ENCODE peak calls at places on chromosome 9, in six cellular contexts. T is IMR-90, J is H1, G is H9, V is mesenchymal stem cell, S is trophoblast cell. N is an unnamed sample.

GRCh38 chr9:132808645-132809044 is 69.4 kb downstream of the AK8 start:
- DNase-seq in V (no peak), T (no peak), J (no peak), G (no peak), S (no peak), N (no peak)

GRCh38 chr9:104961238-104961637 is 33.3 kb upstream of the ABCA1 start:
- DNase-seq in T (peak; percentile 83), S (peak; percentile 95), V (peak; percentile 88), G (peak; percentile 87), J (peak; percentile 38), N (peak; percentile 20)

GRCh38 chr9:73014011-73014410 is 61.2 kb upstream of the ALDH1A1 start:
- DNase-seq in J (no peak), T (no peak), S (no peak), V (no peak), G (no peak), N (no peak)

GRCh38 chr9:99134893-99135341 is 30.0 kb downstream of the TGFBR1 start:
- DNase-seq in S (no peak), V (peak; percentile 51), G (no peak), J (no peak), T (peak; percentile 78), N (no peak)

GRCh38 chr9:98882569-98882923 is 61.2 kb upstream of the COL15A1 start:
- DNase-seq in G (no peak), J (no peak), S (no peak), T (no peak), V (no peak), N (no peak)

GRCh38 chr9:38112010-38112409 is 43.0 kb upstream of the SHB start:
- DNase-seq in V (no peak), G (no peak), S (no peak), J (no peak), T (no peak), N (no peak)

GRCh38 chr9:33151007-33151557 is 16.1 kb downstream of the B4GALT1 start:
- DNase-seq in T (peak; percentile 98), G (no peak), S (peak; percentile 59), V (peak; percentile 95), J (no peak), N (no peak)

GRCh38 chr9:82763631-82764030 is 299.3 kb downstream of the RASEF start:
- DNase-seq in G (no peak), J (no peak), S (no peak), V (no peak), T (no peak), N (no peak)

GRCh38 chr9:131304676-131305366 is 15.3 kb downstream of the PLPP7 start:
- DNase-seq in J (no peak), G (no peak), T (peak; percentile 49), S (peak; percentile 97), V (peak; percentile 62), N (no peak)

DNA sequence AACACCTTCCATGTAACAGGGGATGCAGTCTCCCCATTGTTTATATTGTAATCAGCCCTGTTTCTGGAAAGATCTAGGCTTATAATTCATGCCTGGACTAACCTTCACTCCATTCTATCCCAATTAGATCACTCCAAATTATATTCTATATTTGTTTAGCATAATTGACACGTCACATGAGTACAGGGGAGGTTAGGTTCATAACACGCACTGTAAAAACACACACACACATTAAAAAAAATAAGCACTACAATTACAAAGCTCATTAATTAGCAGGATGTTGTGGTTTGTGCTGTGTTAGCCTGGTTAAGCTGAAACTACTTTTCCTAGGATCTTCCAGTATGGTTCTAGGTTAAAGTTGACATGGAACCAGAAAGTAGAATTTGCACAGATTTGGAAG is 126.0 kb downstream of the MLLT3 start:
- DNase-seq in J (no peak), V (peak; percentile 9), G (no peak), S (no peak), T (no peak), N (no peak)
- H3K14ac ChIP-seq in J (no peak overlapping the region), V (no peak overlapping the region), G (no peak overlapping the region), S (no peak overlapping the region), T (peak overlapping the region; percentile 35), N (no peak overlapping the region)

GRCh38 chr9:126738553-126738952 is 66.3 kb upstream of the ZBTB43 start:
- DNase-seq in T (no peak), V (no peak), G (no peak), J (no peak), S (no peak), N (no peak)

GRCh38 chr9:126745574-126746411 is 59.0 kb upstream of the ZBTB43 start:
- DNase-seq in J (no peak), V (no peak), T (no peak), S (no peak), G (no peak), N (no peak)

DNA sequence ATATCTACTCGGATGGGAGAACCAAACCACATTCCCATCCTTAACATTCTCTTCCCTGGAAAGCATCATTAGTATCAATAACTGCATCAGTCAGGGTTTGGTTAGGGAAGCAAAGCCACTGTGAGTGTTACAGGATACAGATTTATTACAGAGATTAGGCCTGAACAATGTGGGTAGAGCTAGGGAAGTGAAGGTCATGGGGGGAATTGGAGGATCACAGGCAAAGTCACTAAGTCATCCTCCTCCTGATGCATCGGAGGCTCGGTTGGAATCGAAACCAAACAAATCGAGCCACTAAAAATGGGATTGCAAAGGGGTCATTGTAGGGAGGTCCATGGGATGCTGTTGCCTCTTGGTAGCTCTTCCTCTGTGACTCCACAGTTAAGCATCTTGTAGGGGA is 61.8 kb upstream of the ZBTB43 start:
- DNase-seq in S (no peak), T (no peak), G (no peak), V (no peak), J (no peak), N (no peak)
- H3K14ac ChIP-seq in S (no peak overlapping the region), T (no peak overlapping the region), G (no peak overlapping the region), V (no peak overlapping the region), J (no peak overlapping the region), N (no peak overlapping the region)

GRCh38 chr9:78286125-78286524 is 10.8 kb upstream of the PSAT1 start:
- DNase-seq in J (no peak), V (no peak), T (no peak), G (no peak), S (no peak), N (no peak)
- H3K14ac ChIP-seq in J (no peak overlapping the region), V (no peak overlapping the region), T (no peak overlapping the region), G (no peak overlapping the region), S (no peak overlapping the region), N (no peak overlapping the region)

DNA sequence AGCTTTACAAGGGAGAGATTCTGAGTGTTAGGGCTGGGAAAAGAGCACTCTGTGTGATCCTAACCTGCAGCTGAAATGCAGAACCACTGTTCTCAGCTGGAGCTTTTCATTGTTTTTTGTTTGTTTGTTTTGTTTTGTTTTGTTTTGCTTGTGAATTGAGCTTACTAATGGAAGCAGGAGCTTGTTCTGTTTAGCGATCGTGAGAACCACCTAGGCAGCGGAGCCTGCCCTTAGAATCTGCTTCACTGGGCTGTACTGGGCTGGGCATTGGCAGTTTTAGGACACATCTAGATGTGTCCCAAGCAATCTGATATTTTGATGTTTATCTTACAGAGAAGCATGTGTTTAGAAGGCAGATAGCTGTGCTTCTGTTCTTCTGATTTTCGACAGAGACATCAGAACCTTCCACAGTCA is 14.3 kb downstream of the SYK start:
- DNase-seq in G (no peak), T (no peak), S (no peak), V (peak; percentile 50), J (no peak), N (no peak)
- H3K14ac ChIP-seq in G (no peak overlapping the region), T (no peak overlapping the region), S (no peak overlapping the region), V (no peak overlapping the region), J (no peak overlapping the region), N (no peak overlapping the region)

GRCh38 chr9:114193090-114193489 is 37.8 kb downstream of the COL27A1 start:
- DNase-seq in V (no peak), T (no peak), G (no peak), S (no peak), J (no peak), N (no peak)

GRCh38 chr9:114186793-114187289 is 31.5 kb downstream of the COL27A1 start:
- DNase-seq in G (no peak), J (no peak), T (no peak), S (no peak), V (no peak), N (no peak)

GRCh38 chr9:114190563-114190905 is 35.2 kb downstream of the COL27A1 start:
- DNase-seq in J (no peak), G (no peak), T (no peak), V (no peak), S (no peak), N (no peak)

GRCh38 chr9:114192539-114192938 is 37.2 kb downstream of the COL27A1 start:
- DNase-seq in S (no peak), J (no peak), T (no peak), G (no peak), V (no peak), N (no peak)

DNA sequence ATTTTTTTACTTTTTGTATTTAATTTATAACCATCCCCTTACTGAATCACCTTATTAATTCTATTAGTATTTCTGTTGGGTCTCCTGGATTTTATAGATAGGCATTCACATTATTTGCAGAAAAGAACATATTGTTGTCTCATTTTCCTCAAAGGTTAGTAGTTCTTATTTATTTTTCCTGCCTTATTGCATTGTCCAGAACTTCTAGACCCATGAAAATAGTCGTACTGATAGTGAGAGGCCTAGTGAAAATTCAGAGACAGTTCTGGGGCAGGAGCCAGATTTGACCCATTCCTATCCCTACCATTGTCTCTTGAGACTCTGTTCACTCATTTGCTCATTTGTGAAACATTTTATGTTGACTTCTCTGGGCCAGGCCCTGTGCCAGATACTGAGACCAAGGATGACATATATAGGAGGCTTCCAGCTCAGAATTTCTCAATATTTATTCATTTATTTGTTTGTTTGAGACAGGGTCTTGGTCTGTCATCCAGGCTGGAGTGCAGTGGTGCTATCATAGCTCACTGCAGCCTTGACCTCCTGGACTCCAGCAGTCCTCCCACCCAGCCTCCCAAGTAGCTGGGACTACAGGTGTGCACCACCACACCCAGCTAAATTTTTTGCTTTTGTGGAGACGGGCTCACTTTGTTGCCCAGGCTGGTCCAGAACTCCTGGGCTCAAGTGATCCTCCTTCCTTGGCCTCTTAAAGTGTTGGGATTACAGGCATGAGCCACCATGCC is 34.7 kb downstream of the COL27A1 start:
- DNase-seq in J (no peak), T (no peak), V (no peak), S (no peak), G (no peak), N (no peak)
- H3K14ac ChIP-seq in J (no peak overlapping the region), T (no peak overlapping the region), V (no peak overlapping the region), S (no peak overlapping the region), G (no peak overlapping the region), N (no peak overlapping the region)

GRCh38 chr9:137748741-137749140 is 128.8 kb upstream of the CACNA1B start:
- DNase-seq in S (no peak), V (no peak), J (no peak), G (no peak), T (no peak), N (no peak)
- H3K14ac ChIP-seq in S (no peak overlapping the region), V (no peak overlapping the region), J (no peak overlapping the region), G (no peak overlapping the region), T (no peak overlapping the region), N (no peak overlapping the region)

DNA sequence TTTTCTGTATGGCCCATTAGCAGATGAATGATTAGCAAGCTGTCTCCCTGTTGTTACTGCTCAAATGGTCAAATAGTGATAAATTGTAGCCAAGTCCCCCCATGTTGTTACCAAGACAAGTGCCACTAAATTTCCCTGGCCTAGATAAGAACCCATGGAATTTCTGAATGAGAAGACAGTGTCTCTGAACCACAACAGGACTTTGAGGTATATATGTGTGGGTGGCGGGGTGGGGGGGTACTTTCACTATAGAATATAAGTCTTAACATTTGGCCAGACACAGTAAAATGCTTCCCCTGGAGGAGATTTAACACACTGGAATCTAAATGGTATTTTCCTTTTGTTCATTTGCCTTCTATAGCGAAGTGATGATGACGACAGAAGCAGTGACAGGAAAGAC is 28.7 kb downstream of the XPA start:
- DNase-seq in G (no peak), V (no peak), T (no peak), S (no peak), J (no peak), N (no peak)
- H3K14ac ChIP-seq in G (no peak overlapping the region), V (no peak overlapping the region), T (no peak overlapping the region), S (no peak overlapping the region), J (no peak overlapping the region), N (no peak overlapping the region)